ENCODE peak calls at places on chromosome 9, in four cellular contexts. L is HCT116, Q is IMR-90, M is osteoblast. D is an unnamed sample. For H3K4me1, the result is how much of the 10 kb centered on the place peaks cover.

GRCh38 chr9:134585746-134586706 is 55.6 kb upstream of the COL5A1 start:
- DNase-seq in M (peak), L (no peak), Q (peak), D (peak)

GRCh38 chr9:137685035-137685885 is 66.5 kb downstream of the EHMT1 start:
- DNase-seq in M (peak), Q (peak), L (no peak), D (peak)

GRCh38 chr9:98173181-98173580 is 19.3 kb downstream of the CORO2A start:
- DNase-seq in Q (no peak), M (peak), L (no peak), D (no peak)

GRCh38 chr9:117704024-117704575 is at the start of gene TLR4:
- DNase-seq in M (peak), Q (no peak), L (no peak), D (peak)

GRCh38 chr9:99457406-99457805 is 235.3 kb downstream of the SEC61B start:
- DNase-seq in Q (no peak), M (no peak), L (no peak), D (no peak)

GRCh38 chr9:6945871-6946270 is 188.1 kb downstream of the KDM4C start:
- DNase-seq in M (no peak), L (no peak), Q (no peak), D (no peak)

GRCh38 chr9:134445000-134445399 is 118.7 kb downstream of the RXRA start:
- DNase-seq in L (no peak), M (no peak), Q (no peak), D (no peak)

GRCh38 chr9:2228132-2228531 is 213.0 kb downstream of the SMARCA2 start:
- DNase-seq in L (no peak), M (no peak), Q (no peak), D (no peak)

GRCh38 chr9:2066312-2067273 is 51.4 kb downstream of the SMARCA2 start:
- DNase-seq in Q (peak), M (no peak), L (no peak), D (peak)

GRCh38 chr9:73176450-73176875 is 24.8 kb downstream of the ANXA1 start:
- DNase-seq in M (no peak), L (peak), Q (no peak), D (peak)

GRCh38 chr9:136244116-136244775 is 1.4 kb downstream of the QSOX2 start:
- DNase-seq in L (no peak), M (peak), Q (no peak), D (peak)

GRCh38 chr9:2459756-2460155 is 161.8 kb upstream of the VLDLR start:
- DNase-seq in Q (no peak), L (no peak), M (no peak), D (no peak)

GRCh38 chr9:100587375-100587774 is 9.5 kb downstream of the CAVIN4 start:
- DNase-seq in M (no peak), Q (peak), L (peak), D (peak)

GRCh38 chr9:8382777-8383527 is 583.4 kb upstream of the DMAC1 start:
- DNase-seq in Q (no peak), L (no peak), M (no peak), D (no peak)

GRCh38 chr9:38008168-38009034 is 60.6 kb downstream of the SHB start:
- DNase-seq in M (peak), Q (peak), L (peak), D (peak)

GRCh38 chr9:9362332-9362731 is 1250.5 kb downstream of the PTPRD start:
- DNase-seq in L (no peak), Q (no peak), M (no peak), D (no peak)

GRCh38 chr9:69900406-69900805 is 79.8 kb downstream of the CFAP95 start:
- DNase-seq in L (no peak), Q (peak), M (no peak), D (peak)

GRCh38 chr9:117464941-117465616 is 50.2 kb upstream of the ASTN2 start:
- DNase-seq in Q (no peak), L (no peak), M (no peak), D (no peak)

GRCh38 chr9:107948086-107948485 is 458.5 kb upstream of the KLF4 start:
- DNase-seq in Q (no peak), M (no peak), L (no peak), D (no peak)

GRCh38 chr9:94014066-94014654 is 59.0 kb upstream of the BARX1 start:
- DNase-seq in Q (peak), L (no peak), M (no peak), D (peak)

GRCh38 chr9:16062542-16063240 is 509.8 kb downstream of the CCDC171 start:
- DNase-seq in Q (peak), L (peak), M (peak), D (peak)

GRCh38 chr9:134366223-134367031 is 40.2 kb downstream of the RXRA start:
- DNase-seq in L (no peak), Q (peak), M (peak), D (peak)

GRCh38 chr9:127035948-127036347 is 86.5 kb downstream of the ANGPTL2 start:
- DNase-seq in M (no peak), Q (no peak), L (no peak), D (peak)

GRCh38 chr9:86741311-86742215 is 205.7 kb downstream of the GAS1 start:
- DNase-seq in Q (peak), M (peak), L (peak), D (peak)

GRCh38 chr9:127931092-127931881 is 710 bp upstream of the PIP5KL1 start:
- DNase-seq in M (peak), L (no peak), Q (peak), D (peak)

GRCh38 chr9:135763716-135764446 is 61.9 kb downstream of the KCNT1 start:
- DNase-seq in M (no peak), Q (no peak), L (no peak), D (no peak)

DNA sequence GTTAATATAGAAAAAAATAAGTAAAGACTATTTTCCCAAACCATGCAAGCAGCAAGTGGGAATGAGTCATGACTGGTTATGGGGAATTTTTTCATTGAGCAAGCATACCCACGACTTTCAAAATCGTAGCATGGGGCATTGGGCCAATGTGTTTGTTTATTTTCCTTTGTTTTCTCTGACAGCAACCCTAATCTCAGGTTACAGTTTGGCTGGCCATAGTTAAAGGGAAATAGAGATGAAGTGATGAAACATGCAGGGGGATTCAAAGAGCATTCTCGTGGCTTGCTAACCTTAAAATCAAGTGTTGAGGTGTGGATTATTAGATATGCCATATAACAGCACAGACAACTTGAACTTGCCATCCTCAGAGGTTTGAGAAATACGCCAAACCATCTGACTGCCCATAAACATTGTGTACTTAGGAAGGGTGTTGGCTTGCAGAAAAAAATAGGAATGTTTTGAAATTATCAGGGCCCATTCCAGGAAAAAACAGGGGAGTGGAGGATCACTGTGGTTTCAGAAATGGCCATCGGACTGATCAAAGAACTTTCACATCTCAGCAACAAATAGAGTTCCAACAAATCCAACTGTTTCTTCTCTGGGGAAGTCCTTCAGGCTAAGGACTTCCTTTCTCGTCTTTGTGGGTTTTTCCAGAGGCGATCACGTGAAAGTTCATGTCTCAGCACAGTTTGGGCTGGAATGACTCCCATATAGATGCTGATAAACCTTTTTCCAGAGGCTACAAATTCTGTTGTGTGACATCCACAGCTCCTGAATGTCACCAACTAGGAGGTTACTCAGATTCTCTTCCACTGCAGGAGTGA is 259.1 kb downstream of the SYK start:
- DNase-seq in Q (peak), L (no peak), M (peak), D (peak)
- H3K4me2 ChIP-seq in Q (peak), L (peak), M (peak), D (peak)

GRCh38 chr9:110156416-110156815 is 51.5 kb downstream of the C9orf152 start:
- DNase-seq in L (no peak), M (no peak), Q (no peak), D (no peak)
- H3K4me1 ChIP-seq in L (under half), M (under half), Q (under half), D (under half)

GRCh38 chr9:14311940-14312572 is 1.9 kb downstream of the NFIB start:
- DNase-seq in Q (no peak), L (no peak), M (peak), D (no peak)
- H3K4me2 ChIP-seq in Q (no peak), L (no peak), M (peak), D (peak)

GRCh38 chr9:114336699-114337395 is 7.2 kb downstream of the ORM2 start:
- DNase-seq in Q (no peak), L (no peak), M (no peak), D (no peak)
- H3K4me1 ChIP-seq in Q (under half), L (under half), M (under half), D (under half)

DNA sequence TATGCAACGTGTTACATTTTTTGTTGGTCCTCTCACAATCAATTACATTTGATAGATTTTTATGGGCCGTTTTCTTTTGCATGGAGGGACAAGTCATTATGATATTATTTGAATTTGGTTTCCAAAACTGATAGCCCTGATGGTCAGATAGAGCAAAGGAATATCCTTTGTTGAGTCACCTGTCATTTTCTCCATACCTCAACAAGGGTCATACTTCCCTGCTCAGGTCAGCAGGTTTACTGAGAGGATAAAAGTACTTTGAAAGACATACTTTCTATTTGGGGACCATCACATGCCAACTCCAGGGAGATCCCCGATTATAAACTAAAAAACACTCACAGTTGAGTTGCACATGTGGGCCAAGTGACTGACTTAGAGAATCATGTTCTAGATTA is 132.9 kb downstream of the SUSD1 start:
- DNase-seq in Q (no peak), L (no peak), M (no peak), D (no peak)
- H3K4me2 ChIP-seq in Q (no peak), L (peak), M (no peak), D (peak)

GRCh38 chr9:130194406-130194932 is 22.3 kb downstream of the NCS1 start:
- DNase-seq in Q (no peak), L (no peak), M (no peak), D (no peak)
- H3K4me1 ChIP-seq in Q (under half), L (under half), M (under half), D (under half)

D was measured in astrocyte.